ENCODE peak calls at places on chromosomes 6 and 20, in nine cellular contexts. A, Q, O, N, F, U, P, Y and X are unnamed samples.

GRCh38 chr6:24646771-24647170 is 780 bp upstream of the KIAA0319 start:
- DNase-seq in A (peak), Q (no peak), O (no peak), N (no peak), F (peak), U (no peak), P (peak), Y (no peak), X (no peak)

GRCh38 chr20:1324598-1325172 is 4.3 kb downstream of the SDCBP2 start:
- DNase-seq in A (peak), Q (no peak), O (no peak), N (no peak), F (peak), U (no peak), P (no peak), Y (no peak), X (no peak)

GRCh38 chr6:55875420-55875819 is at the start of gene BMP5:
- DNase-seq in A (no peak), Q (no peak), O (no peak), N (no peak), F (no peak), U (no peak), P (no peak), Y (no peak), X (no peak)

GRCh38 chr6:112190164-112190563 is 64.2 kb downstream of the LAMA4 start:
- DNase-seq in A (no peak), Q (no peak), O (no peak), N (no peak), F (no peak), U (no peak), P (no peak), Y (no peak), X (no peak)

GRCh38 chr6:77650098-77650663 is 2.7 kb upstream of the MEI4 start:
- DNase-seq in A (no peak), Q (peak), O (no peak), N (no peak), F (peak), U (peak), P (peak), Y (no peak), X (no peak)

GRCh38 chr20:1895674-1896496 is 678 bp downstream of the SIRPA start:
- DNase-seq in A (no peak), Q (peak), O (no peak), N (no peak), F (peak), U (peak), P (no peak), Y (no peak), X (no peak)

GRCh38 chr6:125584468-125584939 is 164.9 kb upstream of the HEY2 start:
- DNase-seq in A (peak), Q (peak), O (no peak), N (peak), F (peak), U (no peak), P (no peak), Y (no peak), X (no peak)

GRCh38 chr20:8213831-8214587 is 81.9 kb downstream of the PLCB1 start:
- DNase-seq in A (no peak), Q (no peak), O (no peak), N (no peak), F (no peak), U (no peak), P (no peak), Y (no peak), X (no peak)

GRCh38 chr20:45138451-45139300 is 14.4 kb upstream of the WFDC12 start:
- DNase-seq in A (no peak), Q (peak), O (no peak), N (no peak), F (peak), U (peak), P (peak), Y (peak), X (no peak)

GRCh38 chr6:5851261-5851757 is 155.4 kb downstream of the NRN1 start:
- DNase-seq in A (peak), Q (peak), O (no peak), N (no peak), F (peak), U (peak), P (peak), Y (peak), X (no peak)

GRCh38 chr20:10111144-10111771 is 76.5 kb downstream of the ANKEF1 start:
- DNase-seq in A (no peak), Q (no peak), O (no peak), N (no peak), F (no peak), U (peak), P (peak), Y (no peak), X (no peak)

GRCh38 chr6:149457316-149457884 is 27.4 kb downstream of the ZC3H12D start:
- DNase-seq in A (no peak), Q (peak), O (no peak), N (no peak), F (no peak), U (no peak), P (no peak), Y (no peak), X (no peak)

GRCh38 chr20:2295886-2296544 is at the start of gene TGM3:
- DNase-seq in A (no peak), Q (no peak), O (no peak), N (no peak), F (no peak), U (no peak), P (no peak), Y (no peak), X (no peak)

GRCh38 chr20:17969884-17970409 is 1.1 kb downstream of the MGME1 start:
- DNase-seq in A (peak), Q (peak), O (peak), N (no peak), F (peak), U (peak), P (peak), Y (no peak), X (no peak)

GRCh38 chr20:53611449-53611894 is 17.8 kb upstream of the ZNF217 start:
- DNase-seq in A (peak), Q (no peak), O (peak), N (no peak), F (peak), U (peak), P (peak), Y (no peak), X (no peak)

GRCh38 chr6:35084511-35085203 is 56.5 kb downstream of the TCP11 start:
- DNase-seq in A (no peak), Q (no peak), O (no peak), N (no peak), F (no peak), U (no peak), P (no peak), Y (no peak), X (no peak)

GRCh38 chr6:170152989-170153388 is 137.9 kb downstream of the DLL1 start:
- DNase-seq in A (no peak), Q (peak), O (no peak), N (no peak), F (peak), U (peak), P (peak), Y (no peak), X (no peak)

GRCh38 chr6:146209942-146210341 is 181.1 kb downstream of the GRM1 start:
- DNase-seq in A (no peak), Q (no peak), O (no peak), N (no peak), F (no peak), U (no peak), P (no peak), Y (no peak), X (no peak)

GRCh38 chr6:52125139-52125538 is 37.7 kb upstream of the PKHD1 start:
- DNase-seq in A (no peak), Q (no peak), O (no peak), N (no peak), F (no peak), U (peak), P (no peak), Y (no peak), X (no peak)

GRCh38 chr6:136751478-136751956 is 40.8 kb downstream of the MAP3K5 start:
- DNase-seq in A (no peak), Q (no peak), O (no peak), N (no peak), F (no peak), U (no peak), P (peak), Y (no peak), X (no peak)

GRCh38 chr6:92989656-92990055 is 429.7 kb downstream of the EPHA7 start:
- DNase-seq in A (peak), Q (no peak), O (no peak), N (no peak), F (no peak), U (no peak), P (no peak), Y (no peak), X (no peak)

GRCh38 chr20:37291724-37292126 is 2.3 kb downstream of the MANBAL start:
- DNase-seq in A (no peak), Q (no peak), O (no peak), N (no peak), F (no peak), U (no peak), P (no peak), Y (no peak), X (no peak)

GRCh38 chr6:106087548-106088325 is 1.6 kb downstream of the PRDM1 start:
- DNase-seq in A (peak), Q (peak), O (no peak), N (no peak), F (peak), U (peak), P (peak), Y (no peak), X (no peak)

GRCh38 chr20:6767536-6768227 is at the start of gene BMP2:
- DNase-seq in A (peak), Q (peak), O (peak), N (no peak), F (peak), U (peak), P (peak), Y (no peak), X (no peak)

GRCh38 chr6:170250451-170250850 is 40.4 kb downstream of the DLL1 start:
- DNase-seq in A (no peak), Q (peak), O (no peak), N (no peak), F (no peak), U (no peak), P (no peak), Y (no peak), X (no peak)

GRCh38 chr6:74946961-74947360 is 258.9 kb downstream of the COL12A1 start:
- DNase-seq in A (peak), Q (no peak), O (peak), N (no peak), F (peak), U (no peak), P (no peak), Y (no peak), X (no peak)

GRCh38 chr6:45478235-45478634 is 100.5 kb upstream of the SUPT3H start:
- DNase-seq in A (no peak), Q (no peak), O (peak), N (no peak), F (peak), U (no peak), P (no peak), Y (no peak), X (no peak)

GRCh38 chr6:85751374-85752055 is 108.8 kb upstream of the SYNCRIP start:
- DNase-seq in A (no peak), Q (no peak), O (no peak), N (no peak), F (no peak), U (no peak), P (peak), Y (no peak), X (no peak)

GRCh38 chr6:142482973-142483372 is 181.2 kb downstream of the ADGRG6 start:
- DNase-seq in A (no peak), Q (no peak), O (no peak), N (no peak), F (peak), U (no peak), P (no peak), Y (no peak), X (no peak)

GRCh38 chr20:49045440-49046086 is 549 bp upstream of the CSE1L start:
- DNase-seq in A (no peak), Q (peak), O (no peak), N (no peak), F (peak), U (peak), P (peak), Y (peak), X (no peak)

GRCh38 chr20:57585466-57586213 is 24.7 kb downstream of the PCK1 start:
- DNase-seq in A (no peak), Q (no peak), O (no peak), N (no peak), F (no peak), U (no peak), P (no peak), Y (no peak), X (no peak)

GRCh38 chr6:98634569-98634968 is 199.8 kb upstream of the POU3F2 start:
- DNase-seq in A (no peak), Q (no peak), O (no peak), N (no peak), F (no peak), U (no peak), P (no peak), Y (no peak), X (no peak)

GRCh38 chr6:36130672-36131516 is 581 bp downstream of the MAPK13 start:
- DNase-seq in A (no peak), Q (peak), O (no peak), N (no peak), F (peak), U (peak), P (peak), Y (peak), X (no peak)

GRCh38 chr6:36783603-36784378 is 55.5 kb downstream of the CPNE5 start:
- DNase-seq in A (no peak), Q (no peak), O (no peak), N (no peak), F (no peak), U (no peak), P (no peak), Y (no peak), X (no peak)

GRCh38 chr20:18005170-18005989 is 36.6 kb downstream of the MGME1 start:
- DNase-seq in A (no peak), Q (no peak), O (no peak), N (no peak), F (no peak), U (no peak), P (peak), Y (no peak), X (no peak)

GRCh38 chr6:132132420-132132819 is 181.2 kb upstream of the CCN2 start:
- DNase-seq in A (peak), Q (no peak), O (no peak), N (no peak), F (peak), U (no peak), P (no peak), Y (no peak), X (no peak)

GRCh38 chr6:34115396-34116314 is 30.2 kb downstream of the GRM4 start:
- DNase-seq in A (no peak), Q (no peak), O (no peak), N (no peak), F (peak), U (peak), P (no peak), Y (no peak), X (no peak)

GRCh38 chr20:50595433-50595895 is 85.3 kb downstream of the PTPN1 start:
- DNase-seq in A (no peak), Q (peak), O (no peak), N (no peak), F (no peak), U (no peak), P (no peak), Y (no peak), X (no peak)